ENCODE peak calls at places on chromosomes 5 and 9, in five cellular contexts. Y, Q, L, X and J are unnamed samples.

GRCh38 chr9:37382161-37382981 is 40.1 kb upstream of the GRHPR start:
- DNase-seq in Y (no peak), Q (no peak), L (no peak), X (no peak), J (no peak)

GRCh38 chr5:147906326-147907095 is at the start of gene C5orf46:
- DNase-seq in Y (peak; percentile 88), Q (no peak), L (peak; percentile 63), X (peak; percentile 74), J (no peak)

GRCh38 chr5:172766287-172767104 is 4.5 kb downstream of the DUSP1 start:
- DNase-seq in Y (peak; percentile 81), Q (peak; percentile 96), L (peak; percentile 94), X (peak; percentile 92), J (peak; percentile 90)

GRCh38 chr5:111735829-111736228 is 21.2 kb downstream of the NREP start:
- DNase-seq in Y (peak; percentile 98), Q (peak; percentile 71), L (peak; percentile 96), X (peak; percentile 88), J (no peak)

GRCh38 chr5:103177543-103177942 is 57.4 kb downstream of the PPIP5K2 start:
- DNase-seq in Y (no peak), Q (no peak), L (no peak), X (no peak), J (no peak)

GRCh38 chr5:123035950-123036390 is 555 bp downstream of the PPIC start:
- DNase-seq in Y (peak; percentile 56), Q (peak; percentile 78), L (peak; percentile 39), X (peak; percentile 50), J (no peak)

GRCh38 chr9:76403352-76403751 is 9.1 kb upstream of the RFK start:
- DNase-seq in Y (peak; percentile 83), Q (no peak), L (peak; percentile 94), X (peak; percentile 90), J (peak; percentile 31)

GRCh38 chr9:124784503-124784902 is 7.6 kb downstream of the OLFML2A start:
- DNase-seq in Y (no peak), Q (peak; percentile 25), L (peak; percentile 53), X (peak; percentile 51), J (no peak)

GRCh38 chr9:3467593-3468219 is 58.1 kb downstream of the RFX3 start:
- DNase-seq in Y (peak; percentile 63), Q (peak; percentile 61), L (peak; percentile 90), X (peak; percentile 83), J (peak; percentile 23)

GRCh38 chr9:111095423-111095822 is 57.2 kb upstream of the LPAR1 start:
- DNase-seq in Y (no peak), Q (no peak), L (peak; percentile 9), X (peak; percentile 34), J (no peak)

GRCh38 chr5:159052282-159053011 is 47.3 kb downstream of the EBF1 start:
- DNase-seq in Y (no peak), Q (no peak), L (peak; percentile 65), X (no peak), J (no peak)
- H3K4me3 ChIP-seq in Y (no peak overlapping the region), Q (no peak overlapping the region), L (no peak overlapping the region), X (no peak overlapping the region), J (no peak overlapping the region)

GRCh38 chr5:159022178-159022556 is 77.5 kb downstream of the EBF1 start:
- DNase-seq in Y (peak; percentile 78), Q (peak; percentile 78), L (peak; percentile 69), X (peak; percentile 82), J (no peak)
- H3K4me3 ChIP-seq in Y (peak overlapping the region; percentile 20), Q (no peak overlapping the region), L (peak overlapping the region; percentile 11), X (peak overlapping the region; percentile 29), J (no peak overlapping the region)

GRCh38 chr5:37736397-37736796 is 103.4 kb downstream of the GDNF start:
- DNase-seq in Y (no peak), Q (no peak), L (no peak), X (no peak), J (no peak)

GRCh38 chr5:37734114-37734513 is 105.7 kb downstream of the GDNF start:
- DNase-seq in Y (no peak), Q (no peak), L (no peak), X (no peak), J (no peak)

GRCh38 chr5:37737326-37738056 is 102.3 kb downstream of the GDNF start:
- DNase-seq in Y (no peak), Q (no peak), L (peak; percentile 18), X (no peak), J (no peak)

GRCh38 chr5:37738057-37738691 is 101.7 kb downstream of the GDNF start:
- DNase-seq in Y (peak; percentile 93), Q (no peak), L (peak; percentile 98), X (peak; percentile 89), J (peak; percentile 80)

DNA sequence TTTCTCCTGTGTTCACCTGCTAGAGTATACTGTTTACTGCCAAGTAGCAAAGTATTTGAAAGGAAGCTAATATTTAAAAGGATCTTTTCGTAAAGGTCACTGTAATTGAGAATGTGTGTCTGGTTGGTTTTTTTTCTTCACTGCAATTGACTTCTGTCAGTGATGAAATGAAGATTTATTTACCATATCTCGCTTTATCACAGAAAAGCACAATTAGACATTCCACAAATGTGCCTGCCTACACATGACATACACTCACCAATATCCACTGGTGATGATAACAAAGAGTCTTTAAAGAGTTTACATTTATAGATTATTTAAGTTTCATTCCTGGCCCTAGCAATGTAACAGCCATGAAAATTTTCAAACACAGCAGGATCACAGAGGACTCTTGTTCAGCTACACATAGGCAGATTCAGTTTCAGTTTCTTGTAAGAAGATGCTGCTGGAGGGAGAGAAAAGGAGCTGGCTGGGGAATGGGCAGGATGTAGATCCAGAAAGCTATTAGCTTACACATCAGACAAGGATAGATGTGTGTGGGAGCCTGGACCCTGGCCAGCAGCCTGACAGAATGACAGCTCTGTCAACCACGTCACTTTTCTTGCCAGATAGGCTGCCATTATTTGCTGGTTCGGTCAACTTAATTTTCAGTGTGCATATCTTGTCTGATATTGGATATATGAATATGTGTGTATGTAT is 104.0 kb downstream of the GDNF start:
- DNase-seq in Y (peak; percentile 51), Q (no peak), L (peak; percentile 77), X (no peak), J (no peak)
- H3K4me3 ChIP-seq in Y (no peak overlapping the region), Q (no peak overlapping the region), L (no peak overlapping the region), X (no peak overlapping the region), J (no peak overlapping the region)

DNA sequence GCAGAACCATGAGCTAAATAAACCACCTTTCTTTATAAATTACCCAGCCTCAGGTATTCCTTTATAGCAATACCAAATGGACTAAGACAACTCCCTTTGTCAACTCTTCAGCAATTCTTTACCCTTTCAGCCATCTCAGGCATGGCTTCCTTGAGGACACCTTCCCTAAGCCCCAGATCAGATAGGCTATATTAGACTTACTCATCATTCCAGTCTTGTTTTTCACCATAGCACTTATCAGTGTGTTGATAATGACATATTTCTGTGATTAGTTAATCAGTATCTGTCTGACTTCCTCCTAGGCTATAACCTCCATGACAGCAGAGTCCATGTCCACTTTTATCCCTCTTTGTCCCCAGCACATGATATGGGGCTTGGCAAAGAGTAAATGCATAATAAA is 238.1 kb downstream of the ACTL7B start:
- DNase-seq in Y (peak; percentile 5), Q (no peak), L (no peak), X (no peak), J (no peak)
- H3K4me3 ChIP-seq in Y (no peak overlapping the region), Q (no peak overlapping the region), L (no peak overlapping the region), X (no peak overlapping the region), J (no peak overlapping the region)